ENCODE peak calls at places on chromosomes 4 and X, in six cellular contexts. W is right atrium auricular region; L is psoas muscle; N is ovary; A is CD8-positive, alpha-beta T cell; T is thoracic aorta. H is an unnamed sample. For H3K4me1, the result is how much of the 10 kb centered on the place peaks cover.

GRCh38 chrX:130170752-130171445 is 863 bp upstream of the RAB33A start:
- DNase-seq in W (no peak), L (peak), N (peak), A (peak), T (no peak), H (no peak)

GRCh38 chr4:7623468-7623867 is 188.7 kb upstream of the PSAPL1 start:
- DNase-seq in W (no peak), L (no peak), N (no peak), A (no peak), T (no peak), H (no peak)

GRCh38 chr4:115851918-115852766 is 738.7 kb upstream of the NDST4 start:
- DNase-seq in W (no peak), L (no peak), N (no peak), A (no peak), T (no peak), H (peak)

GRCh38 chr4:146654976-146655761 is 16.5 kb downstream of the POU4F2 start:
- DNase-seq in W (no peak), L (no peak), N (peak), A (no peak), T (no peak), H (no peak)

GRCh38 chr4:177375372-177375771 is 65.7 kb downstream of the NEIL3 start:
- DNase-seq in W (no peak), L (no peak), N (no peak), A (no peak), T (no peak), H (no peak)

GRCh38 chrX:114985967-114986592 is 31.3 kb downstream of the IL13RA2 start:
- DNase-seq in W (no peak), L (no peak), N (no peak), A (no peak), T (no peak), H (no peak)

GRCh38 chr4:5921981-5922380 is 29.1 kb upstream of the CRMP1 start:
- DNase-seq in W (no peak), L (no peak), N (no peak), A (no peak), T (no peak), H (no peak)

GRCh38 chr4:117093581-117093980 is 8.2 kb upstream of the TRAM1L1 start:
- DNase-seq in W (no peak), L (no peak), N (no peak), A (no peak), T (no peak), H (no peak)

GRCh38 chr4:145014365-145014764 is 83.6 kb downstream of the ANAPC10 start:
- DNase-seq in W (no peak), L (no peak), N (no peak), A (no peak), T (no peak), H (no peak)

GRCh38 chr4:118076958-118077766 is 42.9 kb downstream of the NDST3 start:
- DNase-seq in W (no peak), L (no peak), N (no peak), A (no peak), T (no peak), H (no peak)

GRCh38 chrX:49762175-49762704 is 66.5 kb upstream of the PAGE1 start:
- DNase-seq in W (no peak), L (no peak), N (no peak), A (no peak), T (no peak), H (no peak)

GRCh38 chrX:95065151-95065550 is 1391.1 kb downstream of the FAM133A start:
- DNase-seq in W (no peak), L (no peak), N (no peak), A (no peak), T (no peak), H (no peak)

GRCh38 chr4:116551798-116552197 is 533.6 kb downstream of the TRAM1L1 start:
- DNase-seq in W (no peak), L (no peak), N (no peak), A (no peak), T (no peak), H (no peak)

GRCh38 chrX:73943900-73944581 is 359.9 kb upstream of the ZCCHC13 start:
- DNase-seq in W (peak), L (peak), N (peak), A (peak), T (peak), H (peak)

GRCh38 chr4:122712782-122713181 is 19.7 kb upstream of the BBS12 start:
- DNase-seq in W (no peak), L (no peak), N (no peak), A (no peak), T (no peak), H (no peak)

GRCh38 chr4:168540865-168541607 is 44.2 kb downstream of the PALLD start:
- DNase-seq in W (no peak), L (no peak), N (no peak), A (no peak), T (no peak), H (no peak)
- H3K27ac ChIP-seq in W (no peak), L (peak), N (no peak), A (no peak), T (no peak), H (no peak)

GRCh38 chr4:80074651-80075050 is 1.6 kb upstream of the ANTXR2 start:
- DNase-seq in W (no peak), L (no peak), N (no peak), A (no peak), T (no peak), H (no peak)

GRCh38 chr4:80072607-80073361 is at the start of gene ANTXR2:
- DNase-seq in W (peak), L (peak), N (peak), A (peak), T (peak), H (peak)

GRCh38 chr4:80075995-80076394 is 3.0 kb upstream of the ANTXR2 start:
- DNase-seq in W (no peak), L (no peak), N (no peak), A (no peak), T (no peak), H (no peak)

GRCh38 chr4:80073362-80074008 is 456 bp upstream of the ANTXR2 start:
- DNase-seq in W (no peak), L (no peak), N (no peak), A (peak), T (no peak), H (no peak)

DNA sequence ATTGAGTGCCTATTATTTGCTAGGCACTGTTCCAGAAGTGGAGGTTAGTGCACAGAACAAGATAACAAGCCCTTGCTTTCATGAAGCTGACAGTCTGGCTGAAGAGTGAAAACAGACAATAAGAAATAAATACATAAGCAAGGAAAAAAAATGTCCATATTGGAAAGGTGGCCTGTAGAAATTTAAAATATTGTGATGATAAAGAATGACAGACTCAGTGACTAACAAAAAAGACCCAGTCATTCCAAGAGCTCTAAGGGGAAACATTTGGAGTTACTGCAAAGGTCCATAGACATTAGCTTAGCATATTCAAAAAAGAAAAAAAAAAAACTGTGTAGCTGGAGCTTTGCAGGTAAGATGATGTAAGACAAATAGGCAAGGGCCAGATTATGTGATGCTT is 1.0 kb upstream of the ANTXR2 start:
- DNase-seq in W (no peak), L (no peak), N (no peak), A (no peak), T (no peak), H (no peak)
- TF ChIP-seq CTCF in W (no peak), L (no peak), N (no peak), A (no peak), T (no peak), H (no peak)

GRCh38 chr4:4662230-4662629 is 120.4 kb upstream of the STX18 start:
- DNase-seq in W (no peak), L (no peak), N (no peak), A (no peak), T (no peak), H (no peak)

GRCh38 chr4:4656977-4657376 is 115.1 kb upstream of the STX18 start:
- DNase-seq in W (no peak), L (no peak), N (no peak), A (no peak), T (no peak), H (no peak)

GRCh38 chr4:4658051-4658450 is 116.2 kb upstream of the STX18 start:
- DNase-seq in W (no peak), L (no peak), N (no peak), A (no peak), T (no peak), H (no peak)

GRCh38 chr4:4663028-4663427 is 121.2 kb upstream of the STX18 start:
- DNase-seq in W (no peak), L (no peak), N (no peak), A (no peak), T (no peak), H (no peak)

DNA sequence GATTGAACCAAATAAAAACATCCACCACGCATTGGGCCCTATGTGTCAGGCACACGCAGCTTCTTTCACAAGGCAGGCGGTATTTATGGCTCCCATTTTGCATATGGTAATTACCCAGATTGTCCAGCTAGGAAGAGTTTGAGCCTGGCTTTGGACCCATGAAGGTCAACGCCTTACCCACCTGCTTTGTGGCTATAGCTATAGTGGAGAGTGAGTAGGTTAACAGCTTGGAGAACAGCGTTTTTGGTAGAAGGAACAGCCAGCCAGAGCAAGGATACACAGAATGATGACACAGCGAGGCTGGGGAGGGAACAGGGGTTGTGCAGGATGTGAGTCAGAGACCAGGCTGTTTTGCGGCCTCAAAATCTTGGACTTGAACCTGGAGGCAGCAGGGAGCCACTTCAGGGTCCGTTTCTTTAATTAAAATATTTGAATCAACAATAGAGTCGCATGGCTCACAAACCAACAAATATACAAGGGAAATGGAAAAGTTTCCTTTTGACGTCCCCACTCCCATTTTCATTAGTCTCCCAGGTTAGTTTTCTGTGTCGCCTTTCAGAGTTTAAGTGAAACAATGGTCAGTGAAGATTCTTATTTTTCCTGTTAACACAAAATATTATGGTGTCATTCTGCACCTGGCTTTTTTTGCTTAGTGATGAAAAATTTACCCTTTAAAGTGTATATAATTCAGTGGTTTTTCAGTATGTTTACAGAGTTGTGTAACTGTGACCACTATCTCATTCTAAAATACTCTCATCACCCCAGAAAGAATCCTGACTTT is 118.2 kb upstream of the STX18 start:
- DNase-seq in W (no peak), L (no peak), N (no peak), A (no peak), T (no peak), H (peak)
- H3K4me1 ChIP-seq in W (under half), L (under half), N (under half), A (under half), T (under half), H (under half)

DNA sequence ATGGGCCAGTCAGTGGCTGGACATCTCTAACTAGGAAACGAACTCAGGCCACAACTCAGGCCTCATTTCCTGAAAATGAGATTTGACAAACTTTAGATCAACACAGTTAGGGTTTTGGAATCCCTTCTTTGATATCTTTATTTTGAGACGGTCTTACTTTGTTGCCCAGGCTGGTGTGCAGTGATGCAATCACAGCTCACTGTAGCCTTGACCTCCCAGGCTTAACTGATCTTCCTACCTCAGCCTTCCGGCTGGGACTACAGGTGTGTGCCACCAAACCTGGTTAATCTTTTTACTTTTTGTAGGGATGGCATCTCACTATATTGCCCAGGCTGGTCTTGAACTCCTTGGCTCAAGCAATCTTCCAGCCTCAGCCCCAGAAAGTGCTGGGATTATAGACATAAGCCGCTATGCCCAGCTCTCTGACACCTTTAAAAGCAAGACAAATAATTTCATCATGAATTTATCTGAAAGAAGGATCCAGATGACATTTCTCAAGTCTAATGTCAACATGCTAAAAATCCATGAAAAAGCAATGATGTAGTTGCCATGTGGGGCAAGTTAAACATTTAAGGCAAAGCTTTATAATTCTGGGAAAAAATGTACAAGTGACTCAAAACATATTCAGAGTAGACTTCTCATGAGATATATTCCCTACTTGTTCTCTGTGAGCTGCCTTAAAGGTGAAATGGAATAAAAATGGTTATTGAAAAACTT is 89.1 kb upstream of the CBR4 start:
- DNase-seq in W (no peak), L (no peak), N (no peak), A (no peak), T (no peak), H (no peak)
- H3K27ac ChIP-seq in W (peak), L (no peak), N (no peak), A (no peak), T (peak), H (peak)

GRCh38 chr4:186074189-186074588 is 5.2 kb downstream of the TLR3 start:
- DNase-seq in W (no peak), L (no peak), N (no peak), A (no peak), T (no peak), H (no peak)
- TF ChIP-seq CTCF in W (no peak), L (no peak), N (no peak), A (no peak), T (no peak), H (no peak)

GRCh38 chr4:159197260-159197884 is 94.5 kb downstream of the RAPGEF2 start:
- DNase-seq in W (no peak), L (no peak), N (no peak), A (no peak), T (no peak), H (no peak)

GRCh38 chr4:159191989-159192388 is 89.1 kb downstream of the RAPGEF2 start:
- DNase-seq in W (no peak), L (no peak), N (no peak), A (no peak), T (no peak), H (no peak)

GRCh38 chr4:159195400-159195799 is 92.5 kb downstream of the RAPGEF2 start:
- DNase-seq in W (no peak), L (no peak), N (no peak), A (no peak), T (no peak), H (no peak)

GRCh38 chr4:159190646-159191045 is 87.8 kb downstream of the RAPGEF2 start:
- DNase-seq in W (no peak), L (no peak), N (no peak), A (no peak), T (no peak), H (no peak)

GRCh38 chr4:159193256-159193655 is 90.4 kb downstream of the RAPGEF2 start:
- DNase-seq in W (no peak), L (no peak), N (no peak), A (no peak), T (no peak), H (no peak)
- H3K4me1 ChIP-seq in W (under half), L (under half), N (under half), A (under half), T (under half), H (under half)

GRCh38 chr4:28921886-28922285 is 1798.3 kb upstream of the PCDH7 start:
- DNase-seq in W (no peak), L (no peak), N (no peak), A (no peak), T (no peak), H (no peak)

GRCh38 chr4:28918871-28919270 is 1801.3 kb upstream of the PCDH7 start:
- DNase-seq in W (no peak), L (no peak), N (no peak), A (no peak), T (no peak), H (no peak)

DNA sequence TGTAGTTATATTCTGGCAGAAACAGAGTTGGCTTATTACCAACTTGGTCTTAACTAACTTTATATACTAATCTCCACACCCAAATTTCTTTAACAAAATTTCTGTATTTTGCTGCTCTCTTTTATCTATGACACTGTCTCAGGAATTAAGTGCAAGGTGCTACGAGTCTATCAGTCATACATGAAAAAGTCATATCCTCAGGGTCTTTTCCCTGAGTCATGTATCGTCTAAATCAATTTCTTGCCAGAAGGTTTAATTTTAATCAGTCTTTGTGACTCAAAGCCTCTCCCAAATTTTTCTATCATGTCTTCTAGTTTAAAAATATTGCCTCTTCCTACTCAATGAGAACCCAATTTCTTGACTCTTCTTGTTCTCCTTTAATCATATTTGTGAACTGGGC is 1803.6 kb upstream of the PCDH7 start:
- DNase-seq in W (no peak), L (no peak), N (no peak), A (no peak), T (no peak), H (no peak)
- H3K27ac ChIP-seq in W (no peak), L (no peak), N (no peak), A (no peak), T (no peak), H (no peak)

GRCh38 chrX:85561216-85561615 is 181.8 kb upstream of the POF1B start:
- DNase-seq in W (no peak), L (no peak), N (no peak), A (no peak), T (no peak), H (no peak)
- TF ChIP-seq CTCF in W (no peak), L (no peak), N (no peak), A (no peak), T (no peak), H (no peak)

GRCh38 chr4:120815361-120815760 is 107.2 kb downstream of the PRDM5 start:
- DNase-seq in W (no peak), L (no peak), N (no peak), A (no peak), T (no peak), H (no peak)
- H3K4me1 ChIP-seq in W (under half), L (under half), N (under half), A (under half), T (under half), H (under half)